ENCODE peak calls at places on chromosomes 5 and 9, in five cellular contexts. S, W, E, G and D are unnamed samples.
A peak's percentile ranks its signal among the peaks of the same experiment; 100 is the strongest.

GRCh38 chr9:89919171-89919681 is 314.4 kb downstream of the GADD45G start:
- DNase-seq in S (no peak), W (peak; percentile 66), E (no peak), G (peak; percentile 42), D (no peak)

GRCh38 chr5:176741566-176742211 is 68.7 kb upstream of the UNC5A start:
- DNase-seq in S (no peak), W (peak; percentile 24), E (no peak), G (peak; percentile 10), D (no peak)

GRCh38 chr9:92717201-92718085 is 47.2 kb downstream of the BICD2 start:
- DNase-seq in S (no peak), W (no peak), E (no peak), G (no peak), D (no peak)

GRCh38 chr5:126917918-126918623 is 112.3 kb downstream of the MARCHF3 start:
- DNase-seq in S (no peak), W (no peak), E (peak; percentile 87), G (no peak), D (no peak)

GRCh38 chr9:23824241-23825142 is 1.5 kb downstream of the ELAVL2 start:
- DNase-seq in S (no peak), W (no peak), E (peak; percentile 40), G (no peak), D (no peak)

GRCh38 chr5:146753618-146754123 is 124.9 kb downstream of the PPP2R2B start:
- DNase-seq in S (no peak), W (no peak), E (no peak), G (no peak), D (no peak)

GRCh38 chr5:39231705-39232525 is 12.6 kb upstream of the FYB1 start:
- DNase-seq in S (no peak), W (no peak), E (peak; percentile 79), G (no peak), D (no peak)

GRCh38 chr9:4099961-4100360 is 199.9 kb downstream of the GLIS3 start:
- DNase-seq in S (no peak), W (no peak), E (no peak), G (no peak), D (no peak)

GRCh38 chr5:154331924-154332323 is 113.9 kb upstream of the SAP30L start:
- DNase-seq in S (no peak), W (no peak), E (no peak), G (no peak), D (no peak)

GRCh38 chr5:163509288-163510040 is 4.0 kb downstream of the MAT2B start:
- DNase-seq in S (no peak), W (no peak), E (peak; percentile 48), G (peak; percentile 31), D (no peak)

GRCh38 chr5:15807248-15807647 is 307.3 kb downstream of the FBXL7 start:
- DNase-seq in S (no peak), W (no peak), E (no peak), G (no peak), D (no peak)
- TF ChIP-seq CTCF in S (no peak), W (no peak), E (no peak), G (no peak), D (no peak)

GRCh38 chr5:96434201-96434645 is 1.2 kb upstream of the PCSK1 start:
- DNase-seq in S (peak; percentile 2), W (peak; percentile 28), E (peak; percentile 63), G (peak; percentile 63), D (no peak)

GRCh38 chr5:96440185-96440538 is 7.1 kb upstream of the PCSK1 start:
- DNase-seq in S (no peak), W (no peak), E (no peak), G (no peak), D (no peak)

DNA sequence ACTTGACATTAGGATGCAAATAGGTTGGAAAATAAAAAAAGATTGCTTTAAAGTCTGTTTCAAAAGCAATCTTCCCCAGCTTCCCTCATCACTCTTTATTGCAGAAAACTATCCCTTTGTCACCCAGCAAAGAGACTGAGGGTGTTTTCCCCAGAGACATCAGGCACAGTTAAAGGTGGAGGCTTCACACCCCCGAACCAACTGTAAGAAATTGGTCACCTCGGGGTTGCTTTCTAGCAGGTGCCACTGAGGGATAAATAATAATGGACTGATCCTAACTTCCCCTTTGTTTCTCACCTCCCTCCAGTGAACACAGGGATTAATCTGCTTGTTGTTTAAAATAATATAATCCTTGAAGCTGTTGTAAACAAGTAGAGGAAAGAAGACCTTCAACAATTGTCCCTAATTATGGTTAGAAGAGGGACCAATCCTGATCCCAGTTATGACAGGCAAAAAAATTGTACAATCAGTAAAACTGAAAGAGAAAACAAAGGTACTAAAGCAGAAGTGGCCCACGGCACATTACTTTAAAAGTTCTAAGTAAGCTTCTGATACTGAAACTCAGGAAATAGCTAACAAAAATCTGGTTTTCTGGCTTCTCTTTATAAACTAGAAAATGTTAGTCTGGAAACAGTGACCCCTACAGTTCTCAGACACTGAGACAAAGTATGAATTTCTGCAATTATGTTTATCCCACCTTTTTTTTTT is 6.6 kb upstream of the PCSK1 start:
- DNase-seq in S (no peak), W (peak; percentile 59), E (peak; percentile 2), G (no peak), D (no peak)
- TF ChIP-seq CTCF in S (no peak), W (peak; percentile 34), E (peak; percentile 40), G (no peak), D (no peak)

DNA sequence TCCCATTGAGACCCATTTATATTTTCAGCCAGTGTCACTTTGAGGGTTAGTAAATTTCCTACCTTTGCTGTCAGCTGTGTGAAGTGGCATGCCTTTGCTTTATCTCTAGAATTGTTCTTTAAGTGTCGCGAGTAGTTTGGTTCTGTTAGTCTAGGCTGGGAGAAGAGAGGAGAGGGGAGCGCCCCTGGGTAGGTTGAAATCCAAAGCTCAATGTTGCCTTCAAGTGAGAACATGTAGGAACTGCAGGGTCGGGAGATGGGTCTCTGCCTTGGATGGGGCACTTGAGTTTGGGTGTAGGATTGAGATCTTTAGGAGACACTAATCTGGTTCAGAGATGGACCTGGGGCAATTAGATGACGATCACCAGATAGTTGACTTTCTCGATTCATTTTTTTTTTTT is 46.3 kb downstream of the STC2 start:
- DNase-seq in S (no peak), W (no peak), E (peak; percentile 46), G (no peak), D (no peak)
- TF ChIP-seq CTCF in S (no peak), W (peak; percentile 27), E (peak; percentile 56), G (no peak), D (no peak)

GRCh38 chr9:18296702-18297531 is 177.0 kb upstream of the ADAMTSL1 start:
- DNase-seq in S (no peak), W (no peak), E (no peak), G (no peak), D (no peak)

GRCh38 chr9:18299449-18299848 is 174.5 kb upstream of the ADAMTSL1 start:
- DNase-seq in S (no peak), W (no peak), E (no peak), G (no peak), D (no peak)

GRCh38 chr9:18294229-18294628 is 179.7 kb upstream of the ADAMTSL1 start:
- DNase-seq in S (no peak), W (no peak), E (no peak), G (no peak), D (no peak)

DNA sequence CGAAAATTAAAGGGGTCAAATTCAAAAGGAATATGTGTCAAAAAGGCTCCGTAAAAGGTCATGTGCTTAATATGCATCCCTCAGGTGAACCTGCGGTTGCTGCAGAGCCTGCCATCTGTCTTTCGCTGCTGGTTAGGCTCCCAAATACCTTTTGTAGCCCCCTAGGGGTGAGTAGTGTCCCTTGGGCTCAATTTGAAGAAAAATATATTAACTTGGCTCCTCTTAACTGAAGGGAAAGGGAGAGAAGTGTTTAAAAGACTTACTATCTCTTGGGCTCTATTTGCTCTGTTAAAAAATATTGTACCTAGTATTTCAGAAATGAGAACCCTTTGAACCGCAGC is 176.5 kb upstream of the ADAMTSL1 start:
- DNase-seq in S (no peak), W (no peak), E (peak; percentile 37), G (no peak), D (no peak)
- TF ChIP-seq CTCF in S (no peak), W (peak; percentile 15), E (peak; percentile 53), G (no peak), D (no peak)

GRCh38 chr9:14652729-14653377 is 40.4 kb downstream of the ZDHHC21 start:
- DNase-seq in S (no peak), W (no peak), E (peak; percentile 37), G (no peak), D (no peak)
- TF ChIP-seq CTCF in S (no peak), W (peak; percentile 39), E (peak; percentile 70), G (peak; percentile 18), D (no peak)

GRCh38 chr9:21160178-21160577 is 6.3 kb downstream of the IFNA21 start:
- DNase-seq in S (no peak), W (no peak), E (no peak), G (no peak), D (peak; percentile 33)
- TF ChIP-seq CTCF in S (no peak), W (no peak), E (no peak), G (no peak), D (no peak)

GRCh38 chr5:138491669-138492551 is 26.6 kb downstream of the EGR1 start:
- DNase-seq in S (peak; percentile 72), W (peak; percentile 96), E (peak; percentile 81), G (peak; percentile 93), D (peak; percentile 75)
- TF ChIP-seq CTCF in S (no peak), W (no peak), E (no peak), G (no peak), D (no peak)

GRCh38 chr9:126893079-126893478 is 21.5 kb upstream of the RALGPS1 start:
- DNase-seq in S (no peak), W (no peak), E (peak; percentile 13), G (no peak), D (no peak)
- TF ChIP-seq CTCF in S (no peak), W (no peak), E (peak; percentile 51), G (peak; percentile 8), D (no peak)

GRCh38 chr5:32942225-32942989 is 231.3 kb downstream of the NPR3 start:
- DNase-seq in S (no peak), W (peak; percentile 33), E (peak; percentile 84), G (no peak), D (no peak)
- TF ChIP-seq CTCF in S (peak; percentile 13), W (peak; percentile 52), E (peak; percentile 75), G (peak; percentile 15), D (peak; percentile 52)